ENCODE peak calls at places on chromosomes 4 and X, in eight cellular contexts. E is IMR-90; X is sigmoid colon; C is CD4-positive, alpha-beta T cell; Q is A549; P is PC-3; D is aorta; B is neural progenitor cell. U is an unnamed sample.

GRCh38 chrX:107272431-107272921 is 66.1 kb downstream of the DNAAF6 start:
- DNase-seq in E (no peak), X (no peak), C (no peak), Q (peak; percentile 64), P (no peak), D (no peak), B (peak; percentile 57), U (peak; percentile 69)

GRCh38 chr4:35228318-35228717 is 1016.0 kb downstream of the ARAP2 start:
- DNase-seq in E (no peak), X (no peak), C (no peak), Q (no peak), P (no peak), D (no peak), B (no peak), U (no peak)

GRCh38 chrX:154600962-154601374 is 16.0 kb downstream of the CTAG1A start:
- DNase-seq in E (no peak), X (no peak), C (no peak), Q (no peak), P (peak; percentile 72), D (no peak), B (no peak), U (no peak)

GRCh38 chrX:53374923-53375322 is 47.5 kb downstream of the SMC1A start:
- DNase-seq in E (no peak), X (no peak), C (no peak), Q (peak; percentile 9), P (no peak), D (no peak), B (no peak), U (no peak)

GRCh38 chrX:2159858-2160257 is 340.9 kb downstream of the DHRSX start:
- DNase-seq in E (no peak), X (no peak), C (no peak), Q (no peak), P (no peak), D (no peak), B (no peak), U (no peak)

GRCh38 chr4:8207314-8207713 is 8.2 kb downstream of the SH3TC1 start:
- DNase-seq in E (no peak), X (no peak), C (no peak), Q (no peak), P (no peak), D (no peak), B (no peak), U (no peak)

GRCh38 chrX:153723351-153724251 is 586 bp downstream of the BCAP31 start:
- DNase-seq in E (peak; percentile 37), X (no peak), C (no peak), Q (peak; percentile 73), P (peak; percentile 37), D (no peak), B (peak; percentile 70), U (no peak)

GRCh38 chrX:142860944-142861343 is 164.8 kb upstream of the SPANXN4 start:
- DNase-seq in E (no peak), X (no peak), C (no peak), Q (no peak), P (no peak), D (no peak), B (no peak), U (no peak)

GRCh38 chr4:24971192-24971591 is 58.4 kb upstream of the CCDC149 start:
- DNase-seq in E (no peak), X (no peak), C (no peak), Q (no peak), P (peak; percentile 43), D (no peak), B (no peak), U (no peak)

GRCh38 chr4:75099321-75099720 is 166.4 kb downstream of the PARM1 start:
- DNase-seq in E (no peak), X (no peak), C (no peak), Q (no peak), P (peak; percentile 73), D (no peak), B (no peak), U (no peak)

GRCh38 chr4:328729-329128 is 8.9 kb upstream of the ZNF141 start:
- DNase-seq in E (no peak), X (no peak), C (no peak), Q (no peak), P (no peak), D (no peak), B (no peak), U (no peak)
- H3K9me3 ChIP-seq in E (peaks cover 24% of the 10 kb centered on the region), X (no peaks in the 10 kb centered on the region), C (peaks cover 35% of the 10 kb centered on the region), Q (peaks cover 2% of the 10 kb centered on the region), P (no peaks in the 10 kb centered on the region), D (peaks cover 2% of the 10 kb centered on the region), B (peaks cover 3% of the 10 kb centered on the region), U (no peaks in the 10 kb centered on the region)

GRCh38 chr4:110636231-110636676 is 13.4 kb upstream of the PITX2 start:
- DNase-seq in E (no peak), X (no peak), C (no peak), Q (peak; percentile 11), P (no peak), D (no peak), B (peak; percentile 73), U (no peak)
- H3K9me3 ChIP-seq in E (peaks cover 7% of the 10 kb centered on the region), X (no peaks in the 10 kb centered on the region), C (peaks cover 12% of the 10 kb centered on the region), Q (no peaks in the 10 kb centered on the region), P (no peaks in the 10 kb centered on the region), D (peaks cover under 1% of the 10 kb centered on the region), B (no peaks in the 10 kb centered on the region), U (no peaks in the 10 kb centered on the region)

GRCh38 chr4:49002931-49003330 is 16.9 kb downstream of the CWH43 start:
- DNase-seq in E (no peak), X (no peak), C (no peak), Q (no peak), P (no peak), D (no peak), B (no peak), U (no peak)
- H3K9me3 ChIP-seq in E (no peaks in the 10 kb centered on the region), X (no peaks in the 10 kb centered on the region), C (no peaks in the 10 kb centered on the region), Q (no peaks in the 10 kb centered on the region), P (no peaks in the 10 kb centered on the region), D (peaks cover 1% of the 10 kb centered on the region), B (peaks cover 17% of the 10 kb centered on the region), U (no peaks in the 10 kb centered on the region)

GRCh38 chrX:40209951-40210617 is 112.3 kb upstream of the BCOR start:
- DNase-seq in E (peak; percentile 38), X (no peak), C (no peak), Q (no peak), P (peak; percentile 38), D (no peak), B (no peak), U (no peak)

GRCh38 chrX:40207626-40208025 is 109.9 kb upstream of the BCOR start:
- DNase-seq in E (peak; percentile 19), X (no peak), C (no peak), Q (no peak), P (peak; percentile 25), D (no peak), B (no peak), U (no peak)

DNA sequence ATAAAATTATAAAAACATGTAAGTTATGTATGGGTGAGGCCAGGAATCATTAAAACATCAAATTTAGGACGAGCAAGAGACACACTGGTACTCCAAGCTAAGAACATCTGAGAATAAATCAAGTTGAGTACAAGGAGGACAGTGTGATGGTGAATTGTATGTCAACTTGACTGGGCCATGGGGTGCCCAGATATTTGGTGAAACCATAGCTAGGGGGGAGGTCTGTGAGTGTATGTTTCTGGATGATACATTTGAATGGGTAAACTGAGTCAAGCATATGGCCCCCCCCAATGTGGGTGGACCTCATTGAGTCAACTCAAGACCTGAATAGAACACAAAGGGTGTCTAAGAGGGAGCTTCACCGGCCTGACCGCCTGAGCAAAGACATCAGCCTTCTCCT is 115.3 kb upstream of the BCOR start:
- DNase-seq in E (no peak), X (no peak), C (no peak), Q (no peak), P (no peak), D (no peak), B (no peak), U (no peak)
- H3K9me3 ChIP-seq in E (peaks cover 8% of the 10 kb centered on the region), X (no peaks in the 10 kb centered on the region), C (no peaks in the 10 kb centered on the region), Q (no peaks in the 10 kb centered on the region), P (no peaks in the 10 kb centered on the region), D (no peaks in the 10 kb centered on the region), B (no peaks in the 10 kb centered on the region), U (no peaks in the 10 kb centered on the region)

DNA sequence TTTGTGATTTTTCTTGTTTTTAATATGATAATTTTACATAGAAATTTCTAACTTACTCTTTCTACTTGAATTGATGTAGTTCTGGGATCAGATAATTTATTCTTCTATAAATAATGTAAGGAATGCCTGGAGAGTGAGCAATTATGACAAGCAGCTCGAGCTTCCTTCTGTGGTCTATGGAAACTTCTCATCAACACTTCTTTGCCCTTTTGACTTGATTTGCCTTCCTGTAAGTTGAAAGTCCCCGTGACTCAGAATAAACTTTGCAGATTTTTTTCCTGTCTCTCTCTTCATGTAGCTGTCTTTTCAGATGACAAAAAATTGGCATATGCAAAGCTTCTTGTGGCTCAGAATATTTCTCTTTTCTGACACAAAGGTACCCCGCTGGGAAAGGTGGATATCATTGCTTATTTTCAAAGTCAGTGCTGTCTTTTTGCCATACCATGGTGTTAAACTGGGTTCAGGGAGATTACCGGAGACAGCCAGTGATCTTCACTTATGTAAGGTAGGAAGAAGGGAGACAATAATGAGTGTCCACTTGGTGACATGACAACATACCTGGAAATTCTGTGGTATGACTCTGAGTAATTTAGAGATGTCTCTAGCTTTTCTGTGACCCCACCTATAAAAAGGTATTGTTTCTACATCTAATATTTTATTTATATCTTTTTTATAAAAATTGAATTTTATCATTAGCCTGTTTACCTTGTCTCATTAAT is 278.6 kb upstream of the GNPDA2 start:
- DNase-seq in E (no peak), X (no peak), C (no peak), Q (no peak), P (peak; percentile 73), D (no peak), B (no peak), U (no peak)
- H3K9me3 ChIP-seq in E (peaks cover 6% of the 10 kb centered on the region), X (no peaks in the 10 kb centered on the region), C (no peaks in the 10 kb centered on the region), Q (no peaks in the 10 kb centered on the region), P (no peaks in the 10 kb centered on the region), D (no peaks in the 10 kb centered on the region), B (no peaks in the 10 kb centered on the region), U (no peaks in the 10 kb centered on the region)

GRCh38 chr4:173666-174314 is 49.5 kb downstream of the ZNF718 start:
- DNase-seq in E (no peak), X (no peak), C (no peak), Q (no peak), P (no peak), D (no peak), B (no peak), U (no peak)
- H3K9me3 ChIP-seq in E (peaks cover 36% of the 10 kb centered on the region), X (peaks cover 31% of the 10 kb centered on the region), C (peaks cover 83% of the 10 kb centered on the region), Q (peaks cover 13% of the 10 kb centered on the region), P (peaks cover 7% of the 10 kb centered on the region), D (peaks cover 24% of the 10 kb centered on the region), B (peaks cover 50% of the 10 kb centered on the region), U (no peaks in the 10 kb centered on the region)

GRCh38 chr4:236028-236427 is 69.2 kb downstream of the ZNF732 start:
- DNase-seq in E (no peak), X (no peak), C (no peak), Q (no peak), P (no peak), D (no peak), B (no peak), U (no peak)
- H3K9me3 ChIP-seq in E (peaks cover 21% of the 10 kb centered on the region), X (no peaks in the 10 kb centered on the region), C (no peaks in the 10 kb centered on the region), Q (peaks cover 3% of the 10 kb centered on the region), P (peaks cover 3% of the 10 kb centered on the region), D (peaks cover 1% of the 10 kb centered on the region), B (peaks cover 30% of the 10 kb centered on the region), U (no peaks in the 10 kb centered on the region)

U was measured in testis.